ENCODE peak calls at places on chromosomes 6 and 20, in ten cellular contexts. Y, F, E, A, U, P, O, R, C and J are unnamed samples.

GRCh38 chr6:79048611-79049010 is 29.4 kb downstream of the PHIP start:
- DNase-seq in Y (no peak), F (no peak), E (peak), A (no peak), U (peak), P (no peak), O (no peak), R (peak), C (no peak), J (no peak)

GRCh38 chr6:17251953-17252352 is 29.2 kb upstream of the RBM24 start:
- DNase-seq in Y (no peak), F (no peak), E (no peak), A (no peak), U (no peak), P (no peak), O (no peak), R (no peak), C (no peak), J (no peak)

GRCh38 chr6:51929934-51930574 is 157.4 kb downstream of the PKHD1 start:
- DNase-seq in Y (no peak), F (no peak), E (no peak), A (no peak), U (no peak), P (no peak), O (no peak), R (no peak), C (no peak), J (no peak)

GRCh38 chr6:101853226-101853625 is 459.7 kb downstream of the GRIK2 start:
- DNase-seq in Y (peak), F (no peak), E (no peak), A (no peak), U (no peak), P (no peak), O (no peak), R (no peak), C (no peak), J (no peak)

GRCh38 chr6:154937306-154938244 is 57.5 kb upstream of the TIAM2 start:
- DNase-seq in Y (no peak), F (no peak), E (no peak), A (no peak), U (peak), P (no peak), O (no peak), R (peak), C (no peak), J (no peak)

GRCh38 chr20:39800111-39800510 is 838.0 kb downstream of the DHX35 start:
- DNase-seq in Y (no peak), F (no peak), E (no peak), A (peak), U (no peak), P (no peak), O (no peak), R (peak), C (no peak), J (peak)

GRCh38 chr6:125918681-125919566 is 37.6 kb upstream of the HINT3 start:
- DNase-seq in Y (peak), F (peak), E (no peak), A (no peak), U (peak), P (peak), O (peak), R (peak), C (peak), J (peak)

GRCh38 chr6:111011360-111012142 is 29.7 kb downstream of the RPF2 start:
- DNase-seq in Y (peak), F (no peak), E (peak), A (no peak), U (peak), P (no peak), O (peak), R (peak), C (no peak), J (peak)

GRCh38 chr6:16947461-16948159 is 154.2 kb upstream of the STMND1 start:
- DNase-seq in Y (peak), F (peak), E (no peak), A (peak), U (peak), P (no peak), O (no peak), R (peak), C (peak), J (peak)

GRCh38 chr6:131597448-131597847 is 24.4 kb downstream of the ARG1 start:
- DNase-seq in Y (no peak), F (no peak), E (peak), A (no peak), U (no peak), P (no peak), O (peak), R (no peak), C (no peak), J (no peak)

DNA sequence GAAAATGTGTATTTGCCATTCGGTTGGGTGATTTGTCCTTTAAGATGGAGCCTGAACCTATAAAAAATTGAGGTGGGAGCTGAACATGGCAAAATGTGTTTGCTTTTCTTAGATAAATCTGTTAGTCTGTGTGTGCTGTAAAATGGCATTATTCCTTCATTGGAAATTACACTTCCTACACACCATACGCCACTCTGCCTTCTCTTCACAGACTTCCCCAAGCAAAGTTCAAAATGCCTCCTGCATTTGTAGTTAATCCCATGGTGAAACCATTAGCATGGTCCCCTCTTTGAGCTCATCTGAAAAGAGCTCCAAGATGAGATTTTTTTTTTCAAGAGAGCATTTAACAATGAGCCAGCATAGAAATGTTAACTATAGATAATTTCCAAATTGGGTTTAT is 561 bp downstream of the ADTRP start:
- DNase-seq in Y (no peak), F (no peak), E (no peak), A (no peak), U (no peak), P (no peak), O (no peak), R (no peak), C (no peak), J (no peak)
- H3K4me3 ChIP-seq in Y (no peak), F (no peak), E (no peak), A (no peak), U (no peak), P (no peak), O (no peak), R (no peak), C (no peak), J (no peak)

GRCh38 chr6:112717856-112718255 is 370.7 kb downstream of the RFPL4B start:
- DNase-seq in Y (no peak), F (no peak), E (no peak), A (no peak), U (peak), P (no peak), O (no peak), R (no peak), C (no peak), J (no peak)
- H3K4me3 ChIP-seq in Y (no peak), F (no peak), E (no peak), A (no peak), U (no peak), P (no peak), O (no peak), R (no peak), C (no peak), J (no peak)

GRCh38 chr20:58048096-58048702 is 180.3 kb downstream of the ANKRD60 start:
- DNase-seq in Y (peak), F (no peak), E (peak), A (no peak), U (peak), P (no peak), O (no peak), R (peak), C (no peak), J (peak)
- H3K4me3 ChIP-seq in Y (no peak), F (no peak), E (no peak), A (no peak), U (no peak), P (no peak), O (no peak), R (no peak), C (no peak), J (no peak)

GRCh38 chr6:25277857-25278256 is 1.3 kb upstream of the CARMIL1 start:
- DNase-seq in Y (no peak), F (no peak), E (no peak), A (no peak), U (no peak), P (no peak), O (no peak), R (no peak), C (no peak), J (no peak)
- H3K4me3 ChIP-seq in Y (peak), F (no peak), E (peak), A (no peak), U (no peak), P (no peak), O (no peak), R (no peak), C (peak), J (no peak)

DNA sequence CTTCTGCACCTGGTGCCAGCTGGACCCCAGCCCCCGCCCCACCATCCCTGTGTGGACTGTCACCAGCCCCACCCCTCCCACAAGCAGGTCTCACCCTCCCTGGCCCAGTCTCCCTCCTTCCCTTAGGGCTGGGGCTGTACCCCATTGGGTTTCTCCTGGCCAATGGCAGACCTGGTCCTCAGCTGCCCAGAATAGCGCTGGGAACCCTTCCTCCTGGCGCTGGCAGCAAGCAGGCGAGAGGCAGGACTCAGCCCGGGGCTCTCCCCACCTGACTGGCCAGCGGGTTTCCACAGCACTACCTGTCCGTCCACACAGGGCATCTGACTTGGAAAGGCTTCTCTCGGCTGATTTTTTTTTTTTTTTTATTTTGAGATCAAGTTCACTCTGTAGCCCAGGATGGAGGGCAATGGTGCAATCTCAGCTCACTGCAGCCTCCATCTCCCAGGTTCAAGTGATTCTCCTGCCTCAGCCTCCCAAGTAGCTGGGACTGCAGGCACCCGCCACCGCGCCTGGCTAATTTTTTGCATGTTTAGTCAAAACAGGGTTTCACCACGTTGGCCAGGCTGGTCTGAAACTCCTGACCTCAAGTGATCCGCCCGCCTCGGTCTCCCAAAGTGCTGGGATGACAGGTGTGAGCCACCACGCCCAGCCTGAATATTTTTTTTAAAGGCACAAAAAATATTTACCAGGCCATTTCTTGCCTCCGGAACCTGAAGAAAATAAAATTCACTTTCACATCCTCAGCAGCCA is 21.6 kb upstream of the CHRNA4 start:
- DNase-seq in Y (no peak), F (no peak), E (no peak), A (no peak), U (no peak), P (no peak), O (no peak), R (no peak), C (no peak), J (no peak)
- H3K4me3 ChIP-seq in Y (no peak), F (no peak), E (no peak), A (no peak), U (no peak), P (no peak), O (no peak), R (no peak), C (no peak), J (no peak)